ENCODE peak calls at places on chromosomes 11 and 22, in ten cellular contexts. Y is nephron progenitor cell, M is PC-9, Z is cardiac muscle cell, J is thoracic aorta, G is AG09319, X is epithelial cell of esophagus, V is OCI-LY7, E is AG04450, F is type B pancreatic cell. B is an unnamed sample.

GRCh38 chr11:10856689-10857603 is 907 bp downstream of the ZBED5 start:
- DNase-seq in X (peak; percentile 34), Z (peak; percentile 43), V (peak; percentile 58), F (no peak), Y (peak; percentile 31), E (no peak), M (peak; percentile 19), G (no peak), J (no peak), B (no peak)

GRCh38 chr22:27726726-27727449 is 74.7 kb downstream of the MN1 start:
- DNase-seq in X (peak; percentile 80), M (peak; percentile 84), E (no peak), Y (peak; percentile 35), J (no peak), G (peak; percentile 96), Z (peak; percentile 78), V (no peak), F (no peak), B (no peak)

GRCh38 chr11:76657824-76658170 is 12.8 kb downstream of the LRRC32 start:
- DNase-seq in X (no peak), J (no peak), G (no peak), Y (no peak), E (no peak), F (no peak), V (no peak), M (no peak), Z (no peak), B (no peak)

GRCh38 chr11:83648610-83649467 is 362.7 kb upstream of the CCDC90B start:
- DNase-seq in J (no peak), Y (no peak), Z (no peak), M (no peak), V (no peak), F (no peak), G (no peak), X (peak; percentile 32), E (no peak), B (no peak)

GRCh38 chr11:69012092-69013008 is 696 bp downstream of the MRGPRF start:
- DNase-seq in Z (peak; percentile 34), X (no peak), G (no peak), V (no peak), J (no peak), Y (no peak), M (no peak), F (no peak), E (no peak), B (no peak)

GRCh38 chr22:31144223-31144622 is 3.9 kb upstream of the PLA2G3 start:
- DNase-seq in J (no peak), E (no peak), X (peak; percentile 73), M (no peak), G (no peak), Z (peak; percentile 20), F (no peak), V (no peak), Y (no peak), B (no peak)

GRCh38 chr22:35311551-35311999 is 11.9 kb downstream of the TOM1 start:
- DNase-seq in E (no peak), F (no peak), J (no peak), Z (no peak), X (no peak), M (no peak), G (no peak), V (no peak), Y (no peak), B (no peak)

GRCh38 chr11:63504933-63505586 is 824 bp upstream of the LGALS12 start:
- DNase-seq in J (no peak), Y (no peak), F (no peak), V (no peak), M (no peak), E (no peak), Z (peak; percentile 80), X (no peak), G (no peak), B (no peak)

GRCh38 chr22:48568736-48569330 is 1258.8 kb downstream of the BRD1 start:
- DNase-seq in Z (no peak), E (no peak), G (no peak), X (no peak), V (no peak), Y (no peak), M (no peak), F (no peak), J (no peak), B (no peak)

GRCh38 chr22:38062782-38063181 is 5.6 kb downstream of the PICK1 start:
- DNase-seq in X (no peak), F (no peak), Z (no peak), E (no peak), Y (no peak), M (no peak), G (no peak), J (no peak), V (no peak), B (no peak)

GRCh38 chr11:115528217-115528616 is 24.0 kb upstream of the CADM1 start:
- DNase-seq in Z (no peak), F (no peak), J (no peak), G (no peak), E (no peak), X (no peak), V (no peak), Y (no peak), M (no peak), B (no peak)

GRCh38 chr22:27718186-27719032 is 83.1 kb downstream of the MN1 start:
- DNase-seq in Y (peak; percentile 17), Z (peak; percentile 91), J (peak; percentile 31), V (no peak), G (peak; percentile 88), X (peak; percentile 98), E (peak; percentile 69), M (peak; percentile 74), F (no peak), B (peak; percentile 37)

DNA sequence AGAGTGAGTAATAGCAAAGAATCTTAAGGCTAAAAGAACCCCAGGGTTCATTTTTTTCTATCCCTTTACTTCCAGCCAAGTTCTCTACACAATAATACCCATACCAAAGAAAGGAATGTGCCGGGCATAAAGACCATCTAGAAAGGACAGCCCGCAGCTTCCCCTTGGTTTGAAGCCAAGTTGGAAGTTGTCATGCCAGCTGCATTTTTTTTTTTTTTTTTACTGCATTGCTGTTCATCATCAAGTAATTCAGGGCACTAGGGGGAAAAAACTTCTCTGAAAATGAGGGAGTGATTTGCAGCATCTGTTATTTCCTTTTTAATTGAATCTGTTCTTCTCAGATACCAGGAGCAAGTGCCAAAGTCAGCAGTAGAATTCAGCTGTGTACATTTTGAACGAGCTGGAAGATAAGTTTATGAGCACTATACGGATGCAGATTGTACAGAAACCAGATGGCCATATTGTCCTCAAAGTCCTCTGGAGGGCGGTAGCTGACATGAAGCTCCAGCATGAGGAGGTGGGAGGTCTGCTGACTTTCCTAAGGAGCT is 56.4 kb downstream of the UBASH3B start:
- DNase-seq in Z (peak; percentile 36), J (no peak), Y (no peak), M (peak; percentile 49), E (no peak), G (no peak), X (no peak), V (peak; percentile 45), F (no peak), B (no peak)
- TF ChIP-seq CTCF in Z (peak; percentile 18), J (no peak), Y (no peak), M (no peak), E (peak; percentile 21), G (no peak), X (no peak), V (peak; percentile 58), F (no peak), B (no peak)

DNA sequence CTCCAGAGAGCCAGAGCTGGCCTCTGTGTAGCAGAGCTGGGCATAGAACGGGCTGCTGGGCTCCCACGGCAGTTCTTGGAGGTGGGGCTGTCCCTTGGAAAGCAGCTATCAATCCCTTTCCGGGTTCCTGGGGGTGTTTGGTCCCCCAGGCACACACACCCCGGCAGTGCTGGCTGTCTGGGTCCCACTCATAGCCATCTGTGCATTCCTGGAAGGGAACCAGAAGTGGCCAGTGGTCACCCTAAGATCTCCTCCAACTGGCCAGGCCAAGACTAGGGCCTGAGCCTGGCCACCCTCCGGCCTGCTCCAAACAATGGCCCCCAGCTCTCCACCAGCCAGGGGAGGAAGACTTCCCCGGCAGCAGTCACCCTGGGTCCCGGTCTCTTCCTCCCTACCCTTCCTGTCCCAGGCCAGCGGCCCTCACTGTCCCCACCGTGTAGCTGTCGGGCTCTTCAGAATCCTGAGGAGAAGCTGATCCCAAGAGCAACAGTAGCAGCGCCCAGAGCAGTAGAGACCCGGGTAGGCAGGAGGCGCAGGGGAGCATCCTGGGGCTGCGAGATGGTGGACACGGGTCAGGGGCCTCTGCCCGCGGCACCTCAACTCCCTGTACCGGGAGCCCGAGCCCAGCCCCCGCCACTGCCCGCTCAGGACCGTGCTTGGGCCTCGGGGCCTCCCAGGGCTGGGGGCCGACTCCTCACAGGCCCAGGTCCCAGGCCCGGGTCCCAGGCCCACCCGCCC is 620 bp downstream of the EFEMP2 start:
- DNase-seq in E (no peak), X (no peak), Z (peak; percentile 47), Y (peak; percentile 54), V (no peak), G (no peak), F (no peak), M (no peak), J (no peak), B (no peak)
- TF ChIP-seq CTCF in E (peak; percentile 39), X (no peak), Z (peak; percentile 32), Y (no peak), V (no peak), G (peak; percentile 26), F (no peak), M (no peak), J (no peak), B (peak; percentile 30)

GRCh38 chr11:14634813-14635212 is 8.8 kb upstream of the PDE3B start:
- DNase-seq in X (no peak), J (no peak), Z (no peak), Y (no peak), G (no peak), E (no peak), F (no peak), V (no peak), M (no peak), B (no peak)
- TF ChIP-seq CTCF in X (no peak), J (no peak), Z (no peak), Y (no peak), G (no peak), E (no peak), F (no peak), V (no peak), M (no peak), B (no peak)

GRCh38 chr11:100892886-100893285 is 205.8 kb downstream of the ARHGAP42 start:
- DNase-seq in G (no peak), V (no peak), M (no peak), J (no peak), Z (no peak), F (no peak), X (no peak), Y (no peak), E (no peak), B (no peak)

GRCh38 chr11:100890779-100891178 is 203.7 kb downstream of the ARHGAP42 start:
- DNase-seq in J (no peak), F (no peak), X (no peak), E (peak; percentile 94), Z (peak; percentile 91), V (no peak), G (peak; percentile 84), Y (no peak), M (no peak), B (peak; percentile 99)

GRCh38 chr11:100887659-100888058 is 200.6 kb downstream of the ARHGAP42 start:
- DNase-seq in G (no peak), X (no peak), V (no peak), J (no peak), Y (no peak), F (no peak), M (no peak), E (no peak), Z (no peak), B (no peak)

GRCh38 chr11:100888836-100889235 is 201.7 kb downstream of the ARHGAP42 start:
- DNase-seq in J (no peak), G (no peak), Y (no peak), E (no peak), X (no peak), M (no peak), V (no peak), F (no peak), Z (no peak), B (no peak)

GRCh38 chr11:100889758-100890157 is 202.7 kb downstream of the ARHGAP42 start:
- DNase-seq in G (no peak), M (no peak), J (no peak), F (no peak), X (no peak), E (no peak), V (no peak), Y (no peak), Z (no peak), B (no peak)
- TF ChIP-seq CTCF in G (no peak), M (no peak), J (no peak), F (no peak), X (no peak), E (no peak), V (no peak), Y (no peak), Z (no peak), B (no peak)